ENCODE peak calls at places on chromosomes 2 and 18, in five cellular contexts. K, D, W, Z and E are unnamed samples.

GRCh38 chr2:99881901-99882591 is 260.3 kb downstream of the AFF3 start:
- DNase-seq in K (no peak), D (no peak), W (peak), Z (no peak), E (peak)

GRCh38 chr2:60385648-60386047 is 167.8 kb downstream of the BCL11A start:
- DNase-seq in K (no peak), D (no peak), W (no peak), Z (no peak), E (no peak)

GRCh38 chr2:20366672-20367116 is 16.1 kb upstream of the PUM2 start:
- DNase-seq in K (no peak), D (no peak), W (no peak), Z (no peak), E (no peak)

GRCh38 chr2:197838036-197838435 is 33.6 kb downstream of the PLCL1 start:
- DNase-seq in K (no peak), D (no peak), W (peak), Z (no peak), E (peak)

GRCh38 chr2:67840460-67841068 is 222.2 kb downstream of the C1D start:
- DNase-seq in K (peak), D (peak), W (peak), Z (peak), E (peak)

GRCh38 chr2:136638193-136638592 is 127.2 kb upstream of the THSD7B start:
- DNase-seq in K (no peak), D (no peak), W (no peak), Z (no peak), E (no peak)

GRCh38 chr2:14420851-14421250 is 211.7 kb upstream of the LRATD1 start:
- DNase-seq in K (no peak), D (no peak), W (peak), Z (no peak), E (peak)

GRCh38 chr2:35548171-35548570 is 807.4 kb upstream of the CRIM1 start:
- DNase-seq in K (no peak), D (no peak), W (no peak), Z (no peak), E (peak)

GRCh38 chr2:106157416-106157815 is 36.7 kb downstream of the UXS1 start:
- DNase-seq in K (no peak), D (no peak), W (no peak), Z (no peak), E (no peak)

GRCh38 chr2:37301408-37301807 is 23.2 kb downstream of the PRKD3 start:
- DNase-seq in K (no peak), D (no peak), W (no peak), Z (no peak), E (no peak)

GRCh38 chr18:13500891-13501887 is 225.2 kb downstream of the FAM210A start:
- DNase-seq in K (no peak), D (peak), W (peak), Z (no peak), E (peak)